ENCODE peak calls at places on chromosomes 2 and 18, in nine cellular contexts. One of them, this sample, is unnamed.

GRCh38 chr2:149005471-149006077 is 32.9 kb upstream of the LYPD6B start:
- DNase-seq in cardiac fibroblast: no peak
- DNase-seq in CD8-positive, alpha-beta T cell: no peak
- DNase-seq in effector memory CD4-positive, alpha-beta T cell: no peak
- DNase-seq in adrenal gland: no peak
- DNase-seq in K562: no peak
- DNase-seq in HFF-Myc: no peak
- DNase-seq in A549: no peak
- DNase-seq in keratinocyte: no peak
- DNase-seq in this sample: no peak

GRCh38 chr2:54081574-54081973 is 33.8 kb upstream of the ACYP2 start:
- DNase-seq in cardiac fibroblast: peak; percentile 36
- DNase-seq in CD8-positive, alpha-beta T cell: no peak
- DNase-seq in effector memory CD4-positive, alpha-beta T cell: no peak
- DNase-seq in adrenal gland: no peak
- DNase-seq in K562: peak; percentile 86
- DNase-seq in HFF-Myc: no peak
- DNase-seq in A549: no peak
- DNase-seq in keratinocyte: peak; percentile 92
- DNase-seq in this sample: no peak

GRCh38 chr18:58058720-58059119 is 14.7 kb downstream of the NEDD4L start:
- DNase-seq in cardiac fibroblast: no peak
- DNase-seq in CD8-positive, alpha-beta T cell: no peak
- DNase-seq in effector memory CD4-positive, alpha-beta T cell: no peak
- DNase-seq in adrenal gland: no peak
- DNase-seq in K562: peak; percentile 57
- DNase-seq in HFF-Myc: no peak
- DNase-seq in A549: no peak
- DNase-seq in keratinocyte: no peak
- DNase-seq in this sample: peak; percentile 63

GRCh38 chr2:23381498-23381897 is 3.5 kb upstream of the KLHL29 start:
- DNase-seq in cardiac fibroblast: no peak
- DNase-seq in CD8-positive, alpha-beta T cell: no peak
- DNase-seq in effector memory CD4-positive, alpha-beta T cell: no peak
- DNase-seq in adrenal gland: no peak
- DNase-seq in K562: no peak
- DNase-seq in HFF-Myc: no peak
- DNase-seq in A549: no peak
- DNase-seq in keratinocyte: no peak
- DNase-seq in this sample: no peak

GRCh38 chr18:36658611-36659010 is 170.2 kb downstream of the TPGS2 start:
- DNase-seq in cardiac fibroblast: no peak
- DNase-seq in CD8-positive, alpha-beta T cell: no peak
- DNase-seq in effector memory CD4-positive, alpha-beta T cell: no peak
- DNase-seq in adrenal gland: no peak
- DNase-seq in K562: no peak
- DNase-seq in HFF-Myc: no peak
- DNase-seq in A549: no peak
- DNase-seq in keratinocyte: no peak
- DNase-seq in this sample: no peak

GRCh38 chr2:15643209-15643500 is 51.5 kb downstream of the DDX1 start:
- DNase-seq in cardiac fibroblast: no peak
- DNase-seq in CD8-positive, alpha-beta T cell: no peak
- DNase-seq in effector memory CD4-positive, alpha-beta T cell: no peak
- DNase-seq in adrenal gland: no peak
- DNase-seq in K562: no peak
- DNase-seq in HFF-Myc: no peak
- DNase-seq in A549: no peak
- DNase-seq in keratinocyte: no peak
- DNase-seq in this sample: no peak

GRCh38 chr2:101625387-101625786 is 72.1 kb upstream of the MAP4K4 start:
- DNase-seq in cardiac fibroblast: no peak
- DNase-seq in CD8-positive, alpha-beta T cell: no peak
- DNase-seq in effector memory CD4-positive, alpha-beta T cell: no peak
- DNase-seq in adrenal gland: no peak
- DNase-seq in K562: no peak
- DNase-seq in HFF-Myc: no peak
- DNase-seq in A549: no peak
- DNase-seq in keratinocyte: no peak
- DNase-seq in this sample: peak; percentile 70

GRCh38 chr2:75458201-75458600 is 102.5 kb downstream of the EVA1A start:
- DNase-seq in cardiac fibroblast: no peak
- DNase-seq in CD8-positive, alpha-beta T cell: no peak
- DNase-seq in effector memory CD4-positive, alpha-beta T cell: no peak
- DNase-seq in adrenal gland: no peak
- DNase-seq in K562: no peak
- DNase-seq in HFF-Myc: no peak
- DNase-seq in A549: no peak
- DNase-seq in keratinocyte: no peak
- DNase-seq in this sample: no peak

GRCh38 chr2:74566423-74567085 is 12.0 kb downstream of the DOK1 start:
- DNase-seq in cardiac fibroblast: peak; percentile 97
- DNase-seq in CD8-positive, alpha-beta T cell: no peak
- DNase-seq in effector memory CD4-positive, alpha-beta T cell: no peak
- DNase-seq in adrenal gland: no peak
- DNase-seq in K562: no peak
- DNase-seq in HFF-Myc: peak; percentile 84
- DNase-seq in A549: no peak
- DNase-seq in keratinocyte: no peak
- DNase-seq in this sample: peak; percentile 64

GRCh38 chr2:73969356-73969755 is 15.4 kb upstream of the TET3 start:
- DNase-seq in cardiac fibroblast: no peak
- DNase-seq in CD8-positive, alpha-beta T cell: no peak
- DNase-seq in effector memory CD4-positive, alpha-beta T cell: no peak
- DNase-seq in adrenal gland: no peak
- DNase-seq in K562: no peak
- DNase-seq in HFF-Myc: no peak
- DNase-seq in A549: no peak
- DNase-seq in keratinocyte: no peak
- DNase-seq in this sample: no peak

GRCh38 chr2:215870986-215871385 is 142.4 kb downstream of the MREG start:
- DNase-seq in cardiac fibroblast: no peak
- DNase-seq in CD8-positive, alpha-beta T cell: no peak
- DNase-seq in effector memory CD4-positive, alpha-beta T cell: no peak
- DNase-seq in adrenal gland: no peak
- DNase-seq in K562: peak; percentile 60
- DNase-seq in HFF-Myc: no peak
- DNase-seq in A549: peak; percentile 37
- DNase-seq in keratinocyte: no peak
- DNase-seq in this sample: no peak

GRCh38 chr2:91477731-91478672 is 2786.5 kb downstream of the RPIA start:
- DNase-seq in cardiac fibroblast: no peak
- DNase-seq in CD8-positive, alpha-beta T cell: peak; percentile 48
- DNase-seq in effector memory CD4-positive, alpha-beta T cell: no peak
- DNase-seq in adrenal gland: peak; percentile 35
- DNase-seq in K562: peak; percentile 16
- DNase-seq in HFF-Myc: no peak
- DNase-seq in A549: no peak
- DNase-seq in keratinocyte: no peak
- DNase-seq in this sample: no peak

GRCh38 chr18:32139835-32140283 is 48.2 kb downstream of the RNF138 start:
- DNase-seq in cardiac fibroblast: no peak
- DNase-seq in CD8-positive, alpha-beta T cell: no peak
- DNase-seq in effector memory CD4-positive, alpha-beta T cell: no peak
- DNase-seq in adrenal gland: no peak
- DNase-seq in K562: no peak
- DNase-seq in HFF-Myc: no peak
- DNase-seq in A549: no peak
- DNase-seq in keratinocyte: no peak
- DNase-seq in this sample: no peak

GRCh38 chr2:45067859-45068642 is 58.8 kb upstream of the SIX2 start:
- DNase-seq in cardiac fibroblast: peak; percentile 43
- DNase-seq in CD8-positive, alpha-beta T cell: peak; percentile 23
- DNase-seq in effector memory CD4-positive, alpha-beta T cell: no peak
- DNase-seq in adrenal gland: no peak
- DNase-seq in K562: no peak
- DNase-seq in HFF-Myc: no peak
- DNase-seq in A549: no peak
- DNase-seq in keratinocyte: no peak
- DNase-seq in this sample: no peak

DNA sequence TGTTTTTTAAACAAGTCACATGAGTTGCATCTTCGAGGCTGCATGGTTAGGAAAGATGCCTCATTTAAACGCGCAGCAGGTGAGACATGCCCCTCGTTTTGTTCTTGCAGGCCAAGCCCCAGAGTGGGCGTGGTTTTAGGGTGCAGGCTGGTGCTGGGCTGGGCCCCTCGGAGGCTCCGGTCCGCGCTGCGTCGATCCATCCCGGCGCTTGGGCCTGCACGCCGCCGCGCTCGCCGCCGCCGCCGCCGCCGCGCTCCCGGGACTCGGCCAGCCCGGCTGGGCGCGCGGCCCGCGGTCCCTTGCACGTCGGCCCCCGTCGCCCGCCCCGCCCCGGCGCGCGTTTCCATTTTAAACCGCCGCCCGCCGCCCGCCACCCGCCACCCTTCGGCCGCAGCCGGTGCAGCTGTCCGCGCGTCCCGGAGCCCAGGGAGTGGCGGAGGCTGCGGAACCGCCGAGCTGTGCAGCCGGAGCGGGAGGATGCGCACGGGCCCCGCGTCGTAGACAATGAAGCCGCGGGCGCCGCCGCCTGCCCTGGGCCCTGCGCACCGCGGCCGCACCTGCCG is 175.5 kb downstream of the AGAP1 start:
- DNase-seq in cardiac fibroblast: peak; percentile 73
- DNase-seq in CD8-positive, alpha-beta T cell: peak; percentile 50
- DNase-seq in effector memory CD4-positive, alpha-beta T cell: peak; percentile 36
- DNase-seq in adrenal gland: peak; percentile 56
- DNase-seq in K562: no peak
- DNase-seq in HFF-Myc: peak; percentile 21
- DNase-seq in A549: peak; percentile 82
- DNase-seq in keratinocyte: peak; percentile 26
- DNase-seq in this sample: peak; percentile 94
- H3K4me3 ChIP-seq in cardiac fibroblast: peak overlapping the region; percentile 13
- H3K4me3 ChIP-seq in CD8-positive, alpha-beta T cell: no peak overlapping the region
- H3K4me3 ChIP-seq in effector memory CD4-positive, alpha-beta T cell: no peak overlapping the region
- H3K4me3 ChIP-seq in adrenal gland: no peak overlapping the region
- H3K4me3 ChIP-seq in K562: no peak overlapping the region
- H3K4me3 ChIP-seq in HFF-Myc: peak overlapping the region; percentile 24
- H3K4me3 ChIP-seq in A549: peak overlapping the region; percentile 83
- H3K4me3 ChIP-seq in keratinocyte: no peak overlapping the region
- H3K4me3 ChIP-seq in this sample: peak overlapping the region; percentile 41

GRCh38 chr18:12014976-12015696 is 33.8 kb downstream of the IMPA2 start:
- DNase-seq in cardiac fibroblast: no peak
- DNase-seq in CD8-positive, alpha-beta T cell: no peak
- DNase-seq in effector memory CD4-positive, alpha-beta T cell: no peak
- DNase-seq in adrenal gland: no peak
- DNase-seq in K562: no peak
- DNase-seq in HFF-Myc: no peak
- DNase-seq in A549: no peak
- DNase-seq in keratinocyte: no peak
- DNase-seq in this sample: no peak

GRCh38 chr18:12014521-12014920 is 33.2 kb downstream of the IMPA2 start:
- DNase-seq in cardiac fibroblast: no peak
- DNase-seq in CD8-positive, alpha-beta T cell: no peak
- DNase-seq in effector memory CD4-positive, alpha-beta T cell: no peak
- DNase-seq in adrenal gland: no peak
- DNase-seq in K562: no peak
- DNase-seq in HFF-Myc: no peak
- DNase-seq in A549: no peak
- DNase-seq in keratinocyte: no peak
- DNase-seq in this sample: no peak

GRCh38 chr18:12012697-12013096 is 31.4 kb downstream of the IMPA2 start:
- DNase-seq in cardiac fibroblast: no peak
- DNase-seq in CD8-positive, alpha-beta T cell: no peak
- DNase-seq in effector memory CD4-positive, alpha-beta T cell: no peak
- DNase-seq in adrenal gland: no peak
- DNase-seq in K562: no peak
- DNase-seq in HFF-Myc: no peak
- DNase-seq in A549: no peak
- DNase-seq in keratinocyte: no peak
- DNase-seq in this sample: no peak

GRCh38 chr18:12013186-12013916 is 32.0 kb downstream of the IMPA2 start:
- DNase-seq in cardiac fibroblast: no peak
- DNase-seq in CD8-positive, alpha-beta T cell: no peak
- DNase-seq in effector memory CD4-positive, alpha-beta T cell: no peak
- DNase-seq in adrenal gland: no peak
- DNase-seq in K562: no peak
- DNase-seq in HFF-Myc: no peak
- DNase-seq in A549: no peak
- DNase-seq in keratinocyte: no peak
- DNase-seq in this sample: no peak

GRCh38 chr18:12014091-12014490 is 32.8 kb downstream of the IMPA2 start:
- DNase-seq in cardiac fibroblast: no peak
- DNase-seq in CD8-positive, alpha-beta T cell: no peak
- DNase-seq in effector memory CD4-positive, alpha-beta T cell: no peak
- DNase-seq in adrenal gland: no peak
- DNase-seq in K562: no peak
- DNase-seq in HFF-Myc: no peak
- DNase-seq in A549: no peak
- DNase-seq in keratinocyte: no peak
- DNase-seq in this sample: no peak
- H3K4me3 ChIP-seq in cardiac fibroblast: no peak overlapping the region
- H3K4me3 ChIP-seq in CD8-positive, alpha-beta T cell: no peak overlapping the region
- H3K4me3 ChIP-seq in effector memory CD4-positive, alpha-beta T cell: no peak overlapping the region
- H3K4me3 ChIP-seq in adrenal gland: no peak overlapping the region
- H3K4me3 ChIP-seq in K562: no peak overlapping the region
- H3K4me3 ChIP-seq in HFF-Myc: no peak overlapping the region
- H3K4me3 ChIP-seq in A549: no peak overlapping the region
- H3K4me3 ChIP-seq in keratinocyte: no peak overlapping the region
- H3K4me3 ChIP-seq in this sample: no peak overlapping the region

GRCh38 chr2:27320958-27321543 is 1.8 kb downstream of the MPV17 start:
- DNase-seq in cardiac fibroblast: peak; percentile 99
- DNase-seq in CD8-positive, alpha-beta T cell: no peak
- DNase-seq in effector memory CD4-positive, alpha-beta T cell: no peak
- DNase-seq in adrenal gland: peak; percentile 97
- DNase-seq in K562: peak; percentile 90
- DNase-seq in HFF-Myc: peak; percentile 98
- DNase-seq in A549: peak; percentile 98
- DNase-seq in keratinocyte: peak; percentile 94
- DNase-seq in this sample: peak; percentile 98
- H3K4me3 ChIP-seq in cardiac fibroblast: no peak overlapping the region
- H3K4me3 ChIP-seq in CD8-positive, alpha-beta T cell: no peak overlapping the region
- H3K4me3 ChIP-seq in effector memory CD4-positive, alpha-beta T cell: no peak overlapping the region
- H3K4me3 ChIP-seq in adrenal gland: no peak overlapping the region
- H3K4me3 ChIP-seq in K562: peak overlapping the region; percentile 71
- H3K4me3 ChIP-seq in HFF-Myc: peak overlapping the region; percentile 69
- H3K4me3 ChIP-seq in A549: peak overlapping the region; percentile 58
- H3K4me3 ChIP-seq in keratinocyte: peak overlapping the region; percentile 34
- H3K4me3 ChIP-seq in this sample: peak overlapping the region; percentile 82

DNA sequence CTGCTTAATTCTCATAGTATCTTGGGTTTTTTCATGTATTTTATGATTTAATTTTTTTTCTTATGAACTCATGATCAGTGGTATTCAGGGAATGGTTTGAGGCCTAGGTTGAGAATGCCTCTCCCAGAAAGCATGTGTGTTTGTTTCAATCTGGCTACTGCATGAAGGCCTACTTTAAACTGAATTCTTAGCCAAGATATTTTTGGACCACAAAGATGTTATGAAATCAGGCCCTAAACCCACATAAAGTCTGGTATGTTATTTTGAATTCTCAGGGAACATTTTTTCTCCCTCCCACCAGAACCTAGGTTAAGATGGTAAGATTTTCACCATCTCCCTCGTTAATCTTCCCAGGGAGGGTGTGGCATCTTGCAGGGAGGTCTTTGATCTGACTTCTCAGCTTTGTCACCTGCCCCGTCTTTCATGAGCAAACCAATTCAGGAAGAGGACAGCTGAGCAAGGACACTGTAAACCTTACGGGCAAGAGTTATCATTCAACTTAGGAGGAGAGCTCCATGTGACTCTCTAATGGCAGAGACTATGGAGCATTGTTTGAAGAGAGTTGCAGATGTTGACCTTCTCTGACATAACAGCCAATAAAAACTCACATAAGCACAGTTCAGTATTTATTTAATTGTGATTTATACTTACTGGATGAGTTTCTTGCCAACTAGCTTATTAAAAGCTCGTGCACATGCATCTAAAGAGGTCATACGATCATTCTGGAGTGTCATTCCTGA is 21.3 kb upstream of the ACKR3 start:
- DNase-seq in cardiac fibroblast: peak; percentile 6
- DNase-seq in CD8-positive, alpha-beta T cell: no peak
- DNase-seq in effector memory CD4-positive, alpha-beta T cell: no peak
- DNase-seq in adrenal gland: no peak
- DNase-seq in K562: no peak
- DNase-seq in HFF-Myc: no peak
- DNase-seq in A549: no peak
- DNase-seq in keratinocyte: no peak
- DNase-seq in this sample: no peak
- H3K4me3 ChIP-seq in cardiac fibroblast: no peak overlapping the region
- H3K4me3 ChIP-seq in CD8-positive, alpha-beta T cell: no peak overlapping the region
- H3K4me3 ChIP-seq in effector memory CD4-positive, alpha-beta T cell: no peak overlapping the region
- H3K4me3 ChIP-seq in adrenal gland: no peak overlapping the region
- H3K4me3 ChIP-seq in K562: no peak overlapping the region
- H3K4me3 ChIP-seq in HFF-Myc: no peak overlapping the region
- H3K4me3 ChIP-seq in A549: no peak overlapping the region
- H3K4me3 ChIP-seq in keratinocyte: no peak overlapping the region
- H3K4me3 ChIP-seq in this sample: no peak overlapping the region